ENCODE peak calls at places on chromosomes 1 and 21, in six cellular contexts. X, V, H, Z, N and B are unnamed samples.

GRCh38 chr21:31521515-31521914 is 138.0 kb upstream of the SOD1 start:
- DNase-seq in X (no peak), V (no peak), H (no peak), Z (no peak), N (no peak), B (no peak)

GRCh38 chr21:45747802-45748445 is 104.4 kb downstream of the PCBP3 start:
- DNase-seq in X (peak), V (peak), H (no peak), Z (peak), N (peak), B (peak)

GRCh38 chr1:109625601-109626560 is 6.2 kb downstream of the AMPD2 start:
- DNase-seq in X (no peak), V (no peak), H (no peak), Z (no peak), N (no peak), B (no peak)

GRCh38 chr1:177869586-177869985 is 100.3 kb downstream of the SEC16B start:
- DNase-seq in X (no peak), V (no peak), H (no peak), Z (no peak), N (no peak), B (no peak)

GRCh38 chr21:18252686-18253085 is 8.1 kb downstream of the CHODL start:
- DNase-seq in X (no peak), V (no peak), H (no peak), Z (no peak), N (no peak), B (no peak)

GRCh38 chr1:207825296-207825695 is 73.4 kb downstream of the CD46 start:
- DNase-seq in X (no peak), V (no peak), H (peak), Z (no peak), N (no peak), B (no peak)

GRCh38 chr1:14519976-14520375 is 78.5 kb upstream of the KAZN start:
- DNase-seq in X (no peak), V (no peak), H (no peak), Z (no peak), N (peak), B (no peak)

GRCh38 chr1:19315378-19316206 is 3.5 kb downstream of the SLC66A1 start:
- DNase-seq in X (no peak), V (peak), H (no peak), Z (no peak), N (no peak), B (peak)

GRCh38 chr1:14304381-14304865 is 294.1 kb upstream of the KAZN start:
- DNase-seq in X (no peak), V (no peak), H (no peak), Z (peak), N (peak), B (no peak)

GRCh38 chr1:42957880-42958487 is 684 bp downstream of the SLC2A1 start:
- DNase-seq in X (peak), V (peak), H (no peak), Z (no peak), N (peak), B (peak)

GRCh38 chr1:31302749-31303441 is 6.1 kb downstream of the ZCCHC17 start:
- DNase-seq in X (no peak), V (peak), H (no peak), Z (no peak), N (no peak), B (no peak)

GRCh38 chr1:31750858-31751638 is 13.1 kb downstream of the ADGRB2 start:
- DNase-seq in X (no peak), V (peak), H (no peak), Z (peak), N (peak), B (peak)

GRCh38 chr1:28259935-28260802 is 851 bp downstream of the SESN2 start:
- DNase-seq in X (peak), V (peak), H (peak), Z (peak), N (peak), B (peak)

GRCh38 chr1:25642710-25643109 is 26.1 kb downstream of the MAN1C1 start:
- DNase-seq in X (no peak), V (peak), H (no peak), Z (peak), N (peak), B (no peak)

GRCh38 chr21:42537106-42537742 is 23.6 kb downstream of the SLC37A1 start:
- DNase-seq in X (no peak), V (peak), H (peak), Z (no peak), N (no peak), B (no peak)

GRCh38 chr1:11804666-11805453 is 904 bp downstream of the MTHFR start:
- DNase-seq in X (peak), V (peak), H (peak), Z (peak), N (no peak), B (no peak)